ENCODE peak calls at places on chromosomes 12 and 14, in six cellular contexts. L is fibroblast of mammary gland, A is AG10803, H is endothelial cell of umbilical vein, B is NB4, M is pancreas. K is an unnamed sample.

GRCh38 chr12:666766-667308 is 3.6 kb upstream of the NINJ2 start:
- DNase-seq in L (peak), M (no peak), A (peak), B (peak), H (no peak), K (peak)

GRCh38 chr14:81400852-81401251 is 728 bp upstream of the STON2 start:
- DNase-seq in H (no peak), A (peak), M (no peak), B (peak), L (peak), K (peak)

GRCh38 chr14:24965934-24966593 is 83.9 kb downstream of the STXBP6 start:
- DNase-seq in H (peak), M (peak), A (peak), L (peak), B (no peak), K (peak)

GRCh38 chr14:64646103-64646502 is 58.1 kb upstream of the PLEKHG3 start:
- DNase-seq in A (peak), M (no peak), B (no peak), L (peak), H (no peak), K (no peak)

GRCh38 chr14:77406718-77407117 is 16.6 kb downstream of the NOXRED1 start:
- DNase-seq in A (no peak), L (no peak), H (no peak), M (no peak), B (peak), K (no peak)

GRCh38 chr12:18158774-18159557 is 69.0 kb upstream of the RERGL start:
- DNase-seq in A (peak), H (peak), L (peak), B (peak), M (no peak), K (peak)

GRCh38 chr12:132243596-132244289 is 85.6 kb downstream of the GALNT9 start:
- DNase-seq in L (no peak), H (no peak), M (no peak), A (no peak), B (peak), K (no peak)

GRCh38 chr12:81128930-81129554 is 51.2 kb downstream of the ACSS3 start:
- DNase-seq in L (peak), A (peak), M (no peak), H (peak), B (peak), K (peak)

GRCh38 chr12:112684742-112685141 is 106.8 kb upstream of the RPH3A start:
- DNase-seq in A (no peak), B (no peak), L (no peak), M (no peak), H (no peak), K (no peak)

DNA sequence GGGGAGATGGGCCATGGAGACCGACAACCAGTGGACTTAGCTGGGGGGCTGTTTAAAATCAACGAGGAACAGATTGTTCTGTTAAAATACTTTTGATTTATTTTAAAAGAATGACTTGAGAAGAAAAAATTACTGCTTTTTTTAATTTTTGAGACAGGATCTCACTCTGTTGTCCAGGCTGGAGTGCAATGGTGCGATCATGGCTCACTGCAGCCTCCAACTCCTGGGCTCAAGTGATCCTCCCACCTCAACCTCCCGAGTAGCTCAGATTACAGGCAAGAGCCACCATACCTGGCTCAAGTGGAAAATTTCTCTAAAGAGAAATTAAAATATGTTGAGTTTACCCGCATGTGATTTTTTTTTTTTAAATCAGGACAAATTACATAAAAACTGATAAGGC is 80.6 kb downstream of the SCARB1 start:
- DNase-seq in B (no peak), L (no peak), M (no peak), A (no peak), H (no peak), K (no peak)
- TF ChIP-seq CTCF in B (no peak), L (no peak), M (no peak), A (no peak), H (no peak), K (no peak)

GRCh38 chr12:49110191-49111155 is at the start of gene LMBR1L:
- DNase-seq in L (peak), A (peak), B (peak), H (peak), M (peak), K (peak)
- H3K4me3 ChIP-seq in L (peak), A (peak), B (peak), H (peak), M (peak), K (peak)

GRCh38 chr14:70116278-70116677 is 72.5 kb downstream of the SLC8A3 start:
- DNase-seq in L (peak), M (no peak), H (no peak), A (no peak), B (no peak), K (no peak)
- TF ChIP-seq CTCF in L (no peak), M (no peak), H (no peak), A (no peak), B (no peak), K (no peak)

DNA sequence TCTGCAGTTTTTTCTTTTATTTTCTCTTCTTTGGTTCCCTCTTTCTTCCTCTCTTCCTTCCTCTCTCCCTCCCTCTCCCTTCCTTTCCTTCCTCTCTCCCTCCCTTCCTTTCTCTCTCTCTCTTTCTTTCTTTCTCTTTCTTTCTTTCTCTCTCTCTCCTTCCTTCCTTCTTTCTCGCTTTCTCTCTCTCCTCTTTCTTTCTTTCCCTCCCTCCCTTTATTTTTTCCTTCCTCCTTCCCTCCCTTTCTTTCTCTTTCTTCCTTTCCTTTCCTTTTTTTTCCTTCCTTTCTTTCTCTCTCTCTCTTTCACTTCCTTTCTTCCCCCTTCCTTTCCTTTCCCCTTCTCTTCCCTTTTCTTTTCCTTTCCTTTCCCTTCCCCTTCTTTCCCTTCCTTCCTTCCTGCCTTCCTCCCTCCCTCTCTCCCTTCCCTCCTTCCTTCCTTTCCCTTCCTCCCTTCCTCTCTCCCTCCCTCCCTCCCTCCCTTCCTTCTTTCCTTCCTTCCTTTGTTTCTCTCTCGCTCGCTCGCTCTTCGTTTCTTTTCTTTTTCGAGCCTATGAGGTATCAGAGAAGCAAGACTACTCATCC is 13.7 kb downstream of the CFAP54 start:
- DNase-seq in L (no peak), B (no peak), M (no peak), A (no peak), H (no peak), K (no peak)
- H3K4me3 ChIP-seq in L (no peak), B (no peak), M (no peak), A (no peak), H (no peak), K (no peak)

K was measured in epithelial cell of esophagus.